ENCODE peak calls at places on chromosomes 11 and 22, in six cellular contexts. P is adrenal gland, B is heart left ventricle, D is foreskin keratinocyte, Z is left ventricle myocardium inferior, F is colonic mucosa. K is an unnamed sample.

GRCh38 chr11:47506363-47506762 is 46.6 kb downstream of the CELF1 start:
- DNase-seq in P (no peak), B (no peak), D (no peak), Z (no peak), F (no peak), K (no peak)

GRCh38 chr11:34926831-34927132 is 10.4 kb downstream of the PDHX start:
- DNase-seq in P (no peak), B (no peak), D (no peak), Z (no peak), F (no peak), K (no peak)

GRCh38 chr11:127789887-127790286 is 789.3 kb upstream of the KIRREL3 start:
- DNase-seq in P (no peak), B (no peak), D (no peak), Z (no peak), F (peak; percentile 33), K (no peak)

GRCh38 chr11:83033972-83034672 is 37.6 kb downstream of the RAB30 start:
- DNase-seq in P (peak; percentile 62), B (peak; percentile 26), D (peak; percentile 54), Z (peak; percentile 38), F (peak; percentile 48), K (no peak)

GRCh38 chr11:38173671-38174070 is 1575.6 kb upstream of the RAG2 start:
- DNase-seq in P (no peak), B (no peak), D (no peak), Z (no peak), F (no peak), K (no peak)

GRCh38 chr11:123640677-123641494 is 13.5 kb downstream of the SCN3B start:
- DNase-seq in P (peak; percentile 53), B (peak; percentile 32), D (peak; percentile 7), Z (peak; percentile 29), F (peak; percentile 37), K (peak; percentile 36)

GRCh38 chr22:50242406-50242949 is 2.3 kb downstream of the TUBGCP6 start:
- DNase-seq in P (no peak), B (no peak), D (no peak), Z (no peak), F (no peak), K (no peak)

GRCh38 chr22:24156915-24157782 is 24.1 kb upstream of the SUSD2 start:
- DNase-seq in P (peak; percentile 86), B (peak; percentile 86), D (peak; percentile 57), Z (peak; percentile 86), F (peak; percentile 90), K (peak; percentile 87)

GRCh38 chr11:12075822-12076821 is 34.3 kb upstream of the MICAL2 start:
- DNase-seq in P (no peak), B (no peak), D (peak; percentile 100), Z (no peak), F (no peak), K (no peak)

GRCh38 chr11:19027829-19028595 is 32.5 kb downstream of the MRGPRX2 start:
- DNase-seq in P (peak; percentile 49), B (no peak), D (peak; percentile 99), Z (no peak), F (no peak), K (no peak)

GRCh38 chr11:65575568-65576231 is at the start of gene EHBP1L1:
- DNase-seq in P (peak; percentile 60), B (peak; percentile 84), D (peak; percentile 44), Z (peak; percentile 81), F (peak; percentile 76), K (peak; percentile 71)

GRCh38 chr11:64224151-64224890 is 1.7 kb downstream of the TRPT1 start:
- DNase-seq in P (peak; percentile 29), B (no peak), D (peak; percentile 62), Z (no peak), F (no peak), K (no peak)

GRCh38 chr11:70142171-70142875 is 60.8 kb upstream of the FADD start:
- DNase-seq in P (no peak), B (no peak), D (peak; percentile 42), Z (no peak), F (no peak), K (no peak)

GRCh38 chr11:70141490-70142014 is 61.5 kb upstream of the FADD start:
- DNase-seq in P (no peak), B (peak; percentile 39), D (no peak), Z (no peak), F (no peak), K (no peak)

GRCh38 chr11:70138403-70138802 is 60.3 kb downstream of the ANO1 start:
- DNase-seq in P (no peak), B (no peak), D (no peak), Z (no peak), F (no peak), K (no peak)

GRCh38 chr11:70140859-70141489 is 62.1 kb upstream of the FADD start:
- DNase-seq in P (no peak), B (no peak), D (no peak), Z (no peak), F (no peak), K (no peak)

GRCh38 chr11:70139785-70140410 is 61.8 kb downstream of the ANO1 start:
- DNase-seq in P (no peak), B (no peak), D (peak; percentile 65), Z (no peak), F (no peak), K (no peak)
- H3K27me3 ChIP-seq in P (peaks cover 10% of the 10 kb centered on the region), B (peaks cover 15% of the 10 kb centered on the region), D (no peaks in the 10 kb centered on the region), Z (peaks cover 42% of the 10 kb centered on the region), F (no peaks in the 10 kb centered on the region), K (peaks cover 12% of the 10 kb centered on the region)

DNA sequence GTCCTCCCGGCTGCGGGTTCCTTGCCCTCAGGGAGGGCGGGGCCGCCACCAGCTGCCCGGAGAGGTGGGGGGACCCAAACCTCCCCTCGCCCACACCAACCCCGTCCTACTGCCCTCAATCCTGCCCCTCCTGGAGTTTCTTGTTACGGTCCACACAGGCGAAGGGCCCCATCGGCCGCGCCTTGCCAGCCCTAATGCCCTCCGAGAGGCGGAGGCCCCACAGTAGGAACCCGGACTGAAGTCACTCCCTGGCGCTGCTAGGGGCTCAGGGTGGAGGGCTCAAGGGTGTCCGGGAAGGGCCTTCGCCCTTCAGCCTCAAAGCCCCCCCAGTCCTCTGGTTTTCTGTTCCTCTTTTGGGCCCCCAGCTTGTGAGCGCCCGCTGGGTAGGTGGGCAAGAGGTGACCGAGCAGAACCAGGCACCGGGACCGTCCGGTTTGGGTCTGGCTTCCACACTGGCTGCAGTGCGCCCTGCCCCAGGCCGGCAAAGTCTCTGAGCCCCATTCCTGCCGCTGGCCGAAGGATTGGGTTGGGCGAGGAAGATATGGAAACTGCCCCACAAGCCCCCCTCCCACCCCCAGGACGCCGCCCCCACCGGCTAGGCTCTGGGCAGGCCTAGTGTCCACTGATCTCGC is 24.5 kb downstream of the DUSP8 start:
- DNase-seq in P (no peak), B (no peak), D (no peak), Z (no peak), F (no peak), K (no peak)
- H3K27me3 ChIP-seq in P (peaks cover 26% of the 10 kb centered on the region), B (peaks cover 33% of the 10 kb centered on the region), D (peaks cover 70% of the 10 kb centered on the region), Z (peaks cover 44% of the 10 kb centered on the region), F (peaks cover 10% of the 10 kb centered on the region), K (peaks cover 12% of the 10 kb centered on the region)

DNA sequence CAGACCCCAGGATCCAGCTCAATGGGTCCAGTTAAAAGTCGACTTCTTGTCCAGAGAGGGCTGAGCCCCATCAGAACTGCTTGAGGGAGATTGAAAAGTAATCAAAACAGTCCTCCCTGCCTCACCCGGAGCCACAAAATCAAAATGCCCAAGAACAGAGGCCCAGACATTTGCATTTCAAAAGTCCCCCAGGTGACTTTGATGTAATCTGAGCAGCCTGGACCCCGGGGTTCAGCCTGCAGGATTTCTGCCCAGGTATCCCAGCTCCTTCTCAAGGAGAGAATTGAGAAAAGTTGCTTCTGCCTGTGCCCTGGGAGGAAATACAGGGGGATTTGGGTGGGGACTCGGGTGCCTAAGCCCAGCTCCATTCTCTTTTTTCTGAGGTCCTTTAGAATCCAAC is 1385.0 kb downstream of the TBC1D22A start:
- DNase-seq in P (no peak), B (no peak), D (no peak), Z (no peak), F (no peak), K (no peak)
- H3K27me3 ChIP-seq in P (peaks cover 3% of the 10 kb centered on the region), B (no peaks in the 10 kb centered on the region), D (no peaks in the 10 kb centered on the region), Z (peaks cover 63% of the 10 kb centered on the region), F (no peaks in the 10 kb centered on the region), K (no peaks in the 10 kb centered on the region)

GRCh38 chr22:43859176-43859575 is 3.1 kb downstream of the SULT4A1 start:
- DNase-seq in P (no peak), B (no peak), D (no peak), Z (no peak), F (no peak), K (no peak)

GRCh38 chr22:43857367-43857766 is 4.9 kb downstream of the SULT4A1 start:
- DNase-seq in P (no peak), B (no peak), D (no peak), Z (no peak), F (no peak), K (no peak)

GRCh38 chr22:43859621-43860020 is 2.7 kb downstream of the SULT4A1 start:
- DNase-seq in P (no peak), B (no peak), D (no peak), Z (no peak), F (no peak), K (no peak)

GRCh38 chr22:43860126-43860525 is 2.2 kb downstream of the SULT4A1 start:
- DNase-seq in P (no peak), B (no peak), D (no peak), Z (no peak), F (no peak), K (no peak)

DNA sequence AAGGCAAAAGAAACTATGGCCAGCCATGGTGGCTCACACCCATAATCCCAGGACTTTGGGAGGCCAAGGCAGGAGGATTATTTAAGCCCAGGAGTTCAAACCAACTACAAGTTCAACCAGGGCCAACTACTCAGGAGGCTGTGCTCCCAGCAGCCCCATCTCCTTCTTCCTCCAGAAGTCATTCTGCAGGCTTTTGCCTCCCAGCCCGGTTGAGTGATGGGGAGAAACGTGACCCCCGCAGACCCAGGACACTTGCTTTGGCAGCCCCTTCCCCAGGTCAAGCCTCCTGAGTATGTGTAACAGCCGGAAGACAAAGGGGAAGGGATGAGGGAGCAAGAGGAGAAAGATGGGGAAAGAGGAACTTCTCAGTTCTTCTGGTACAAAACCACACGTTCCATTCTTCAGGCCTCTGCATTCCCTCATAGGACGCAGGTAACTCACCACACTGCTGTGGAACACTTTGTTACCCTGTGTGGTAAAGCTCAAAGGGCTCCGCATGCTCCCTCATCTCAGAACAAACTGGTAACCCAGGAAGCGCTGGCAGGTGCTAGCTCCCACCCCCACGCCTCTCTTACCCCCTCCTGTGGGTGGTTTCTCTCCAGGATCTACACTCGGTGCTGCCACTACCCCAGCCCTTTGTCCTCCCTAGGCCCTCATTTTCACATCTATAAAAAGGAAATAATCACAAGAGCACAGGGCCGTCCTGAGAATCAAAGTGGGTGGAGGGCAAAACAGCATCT is 4.0 kb downstream of the SULT4A1 start:
- DNase-seq in P (no peak), B (no peak), D (no peak), Z (no peak), F (no peak), K (no peak)
- H3K27me3 ChIP-seq in P (peaks cover 8% of the 10 kb centered on the region), B (peaks cover 33% of the 10 kb centered on the region), D (peaks cover 28% of the 10 kb centered on the region), Z (peaks cover 54% of the 10 kb centered on the region), F (peaks cover 17% of the 10 kb centered on the region), K (peaks cover 8% of the 10 kb centered on the region)

GRCh38 chr11:68658097-68658496 is 26.2 kb upstream of the GAL start:
- DNase-seq in P (no peak), B (no peak), D (no peak), Z (no peak), F (no peak), K (no peak)
- H3K27me3 ChIP-seq in P (peaks cover 10% of the 10 kb centered on the region), B (peaks cover 4% of the 10 kb centered on the region), D (peaks cover 4% of the 10 kb centered on the region), Z (peaks cover 45% of the 10 kb centered on the region), F (no peaks in the 10 kb centered on the region), K (no peaks in the 10 kb centered on the region)

GRCh38 chr11:120125005-120125404 is 12.9 kb downstream of the TRIM29 start:
- DNase-seq in P (peak; percentile 94), B (no peak), D (no peak), Z (no peak), F (no peak), K (no peak)
- H3K27me3 ChIP-seq in P (no peaks in the 10 kb centered on the region), B (no peaks in the 10 kb centered on the region), D (no peaks in the 10 kb centered on the region), Z (peaks cover 21% of the 10 kb centered on the region), F (no peaks in the 10 kb centered on the region), K (no peaks in the 10 kb centered on the region)

GRCh38 chr11:8558436-8558835 is 35.6 kb downstream of the STK33 start:
- DNase-seq in P (no peak), B (no peak), D (peak; percentile 30), Z (no peak), F (no peak), K (no peak)
- H3K27me3 ChIP-seq in P (no peaks in the 10 kb centered on the region), B (no peaks in the 10 kb centered on the region), D (peaks cover 26% of the 10 kb centered on the region), Z (peaks cover 2% of the 10 kb centered on the region), F (no peaks in the 10 kb centered on the region), K (no peaks in the 10 kb centered on the region)

K was measured in CD4-positive, alpha-beta memory T cell.